ENCODE peak calls at places on chromosomes 7 and 10, in ten cellular contexts. F is heart right ventricle; Z is A549; W is HepG2; P is left ventricle myocardium inferior; B is effector memory CD4-positive, alpha-beta T cell; Q is psoas muscle; E is RWPE2; O is IMR-90; T is H9. R is an unnamed sample. For H3K9me3, the result is how much of the 10 kb centered on the place peaks cover.

GRCh38 chr7:2219136-2219535 is 13.6 kb downstream of the MAD1L1 start:
- DNase-seq in Q (peak), B (no peak), W (no peak), Z (no peak), F (no peak), T (no peak), E (peak), P (no peak), O (no peak), R (no peak)

GRCh38 chr7:150406565-150407421 is 27.7 kb downstream of the ZNF775 start:
- DNase-seq in O (peak), F (no peak), P (no peak), Z (no peak), T (no peak), B (no peak), Q (peak), E (no peak), W (peak), R (peak)

GRCh38 chr10:103416436-103417147 is 20.2 kb downstream of the PDCD11 start:
- DNase-seq in Z (peak), Q (no peak), O (peak), F (peak), T (no peak), P (peak), B (peak), E (no peak), W (peak), R (no peak)

GRCh38 chr10:132434405-132435005 is 37.5 kb downstream of the PWWP2B start:
- DNase-seq in O (no peak), E (no peak), B (no peak), Z (peak), Q (no peak), W (no peak), P (peak), F (peak), T (no peak), R (no peak)

GRCh38 chr7:2567663-2568238 is 9.0 kb downstream of the IQCE start:
- DNase-seq in E (no peak), W (peak), F (peak), O (peak), P (peak), Q (peak), T (peak), Z (no peak), B (no peak), R (no peak)

GRCh38 chr7:135859548-135859947 is 110.9 kb upstream of the FAM180A start:
- DNase-seq in B (no peak), F (no peak), Z (no peak), P (no peak), E (no peak), T (no peak), Q (no peak), O (peak), W (no peak), R (no peak)

GRCh38 chr10:71203716-71204115 is 8.7 kb upstream of the UNC5B start:
- DNase-seq in Z (no peak), T (no peak), P (no peak), B (no peak), O (no peak), E (no peak), W (no peak), Q (no peak), F (no peak), R (peak)

GRCh38 chr7:151699920-151700319 is 177.0 kb downstream of the PRKAG2 start:
- DNase-seq in P (no peak), Z (no peak), T (no peak), Q (no peak), E (no peak), B (no peak), O (peak), F (no peak), W (no peak), R (no peak)

GRCh38 chr7:5758753-5759330 is 22.6 kb downstream of the RNF216 start:
- DNase-seq in Z (no peak), B (no peak), O (no peak), F (no peak), T (no peak), Q (no peak), E (no peak), P (no peak), W (no peak), R (no peak)

GRCh38 chr10:95263864-95264226 is 27.0 kb downstream of the PDLIM1 start:
- DNase-seq in Z (no peak), T (no peak), P (no peak), W (no peak), F (no peak), Q (no peak), B (no peak), E (no peak), O (no peak), R (no peak)

GRCh38 chr7:116209561-116210070 is 723 bp upstream of the TES start:
- DNase-seq in O (peak), P (no peak), Q (no peak), E (no peak), T (no peak), F (no peak), W (no peak), Z (no peak), B (no peak), R (no peak)

GRCh38 chr10:13993169-13993568 is 337.6 kb downstream of the FRMD4A start:
- DNase-seq in F (no peak), O (peak), T (no peak), B (no peak), Q (no peak), Z (no peak), P (no peak), E (no peak), W (peak), R (no peak)

GRCh38 chr10:97228775-97229157 is 43.0 kb upstream of the SLIT1 start:
- DNase-seq in O (no peak), P (no peak), B (no peak), T (no peak), Z (no peak), F (no peak), E (no peak), Q (no peak), W (no peak), R (no peak)

GRCh38 chr7:113267885-113268284 is 149.5 kb upstream of the SMIM30 start:
- DNase-seq in Z (no peak), B (no peak), T (no peak), P (no peak), W (no peak), E (no peak), F (no peak), O (peak), Q (no peak), R (no peak)

GRCh38 chr10:63766766-63767505 is 245.7 kb downstream of the REEP3 start:
- DNase-seq in Q (no peak), P (no peak), F (no peak), O (peak), E (no peak), B (no peak), Z (no peak), W (peak), T (no peak), R (no peak)

GRCh38 chr10:59536151-59536550 is 173.5 kb downstream of the SLC16A9 start:
- DNase-seq in P (no peak), B (no peak), T (no peak), W (no peak), Q (no peak), E (no peak), F (peak), O (peak), Z (no peak), R (no peak)

GRCh38 chr10:28769147-28769604 is 91.9 kb downstream of the BAMBI start:
- DNase-seq in T (no peak), E (no peak), P (no peak), F (no peak), B (no peak), Q (no peak), W (peak), O (no peak), Z (no peak), R (no peak)

GRCh38 chr7:69762821-69763352 is 164.6 kb downstream of the AUTS2 start:
- DNase-seq in E (no peak), F (no peak), O (no peak), T (no peak), W (no peak), B (no peak), Q (no peak), Z (no peak), P (no peak), R (no peak)

GRCh38 chr7:30974605-30975256 is 11.0 kb downstream of the GHRHR start:
- DNase-seq in Z (peak), O (peak), B (no peak), P (peak), Q (no peak), E (no peak), F (peak), T (peak), W (peak), R (no peak)

GRCh38 chr10:44952779-44953231 is 6.8 kb upstream of the RASSF4 start:
- DNase-seq in E (no peak), B (no peak), T (peak), Z (no peak), W (peak), O (no peak), Q (no peak), P (no peak), F (peak), R (no peak)

GRCh38 chr7:83149466-83149865 is 13.2 kb downstream of the PCLO start:
- DNase-seq in W (no peak), Q (no peak), F (no peak), Z (no peak), O (peak), T (no peak), E (no peak), B (no peak), P (no peak), R (no peak)

GRCh38 chr10:102775201-102775972 is 31.6 kb downstream of the WBP1L start:
- DNase-seq in F (peak), O (peak), T (no peak), E (no peak), Z (no peak), P (peak), W (peak), Q (peak), B (no peak), R (no peak)

GRCh38 chr10:329361-330099 is 194.3 kb downstream of the ZMYND11 start:
- DNase-seq in E (peak), T (no peak), W (peak), Q (peak), P (peak), Z (peak), B (no peak), F (peak), O (peak), R (peak)

GRCh38 chr10:87635498-87636312 is 24.0 kb upstream of the PAPSS2 start:
- DNase-seq in F (no peak), Q (no peak), E (no peak), O (peak), T (no peak), B (no peak), P (no peak), Z (peak), W (peak), R (no peak)

GRCh38 chr7:142327555-142327954 is 69.7 kb upstream of the PRSS58 start:
- DNase-seq in E (no peak), W (no peak), O (no peak), T (no peak), Z (no peak), Q (no peak), B (no peak), P (no peak), F (no peak), R (no peak)

GRCh38 chr10:58512470-58513188 is at the start of gene BICC1:
- DNase-seq in O (peak), W (no peak), P (peak), T (peak), B (no peak), E (no peak), Z (peak), Q (peak), F (peak), R (no peak)

GRCh38 chr7:11297764-11298163 is 324.1 kb downstream of the PHF14 start:
- DNase-seq in Q (no peak), O (no peak), P (no peak), E (no peak), Z (no peak), W (no peak), B (no peak), F (no peak), T (no peak), R (no peak)

GRCh38 chr7:45893374-45893995 is 5.2 kb downstream of the IGFBP1 start:
- DNase-seq in E (no peak), P (no peak), Z (no peak), F (no peak), O (no peak), Q (no peak), B (no peak), W (no peak), T (no peak), R (no peak)

GRCh38 chr10:49138361-49138891 is 4.6 kb upstream of the FAM170B start:
- DNase-seq in T (no peak), Q (peak), F (peak), Z (no peak), B (no peak), E (no peak), W (no peak), P (peak), O (peak), R (no peak)

GRCh38 chr7:156993925-156994235 is 16.6 kb downstream of the MNX1 start:
- DNase-seq in E (no peak), P (no peak), O (no peak), Q (no peak), W (no peak), B (no peak), T (no peak), Z (no peak), F (no peak), R (peak)

GRCh38 chr7:142711196-142711595 is 38.1 kb upstream of the PRSS1 start:
- DNase-seq in O (no peak), T (no peak), W (no peak), Q (no peak), E (no peak), P (no peak), F (no peak), B (no peak), Z (no peak), R (no peak)

GRCh38 chr10:118800920-118801319 is 46.1 kb upstream of the CACUL1 start:
- DNase-seq in Z (peak), F (peak), W (peak), P (no peak), E (no peak), B (no peak), Q (no peak), O (no peak), T (no peak), R (no peak)

GRCh38 chr7:87874066-87874465 is 2.1 kb downstream of the SLC25A40 start:
- DNase-seq in E (no peak), T (no peak), W (no peak), Z (no peak), Q (no peak), F (no peak), O (no peak), B (no peak), P (no peak), R (no peak)

GRCh38 chr10:71512794-71513379 is 116.2 kb downstream of the CDH23 start:
- DNase-seq in P (no peak), Q (no peak), E (no peak), O (no peak), B (no peak), Z (no peak), T (no peak), W (peak), F (no peak), R (no peak)

GRCh38 chr10:47330804-47331203 is 8.6 kb downstream of the GDF2 start:
- DNase-seq in T (no peak), Q (peak), O (no peak), P (no peak), B (no peak), F (no peak), W (no peak), Z (no peak), E (peak), R (peak)

DNA sequence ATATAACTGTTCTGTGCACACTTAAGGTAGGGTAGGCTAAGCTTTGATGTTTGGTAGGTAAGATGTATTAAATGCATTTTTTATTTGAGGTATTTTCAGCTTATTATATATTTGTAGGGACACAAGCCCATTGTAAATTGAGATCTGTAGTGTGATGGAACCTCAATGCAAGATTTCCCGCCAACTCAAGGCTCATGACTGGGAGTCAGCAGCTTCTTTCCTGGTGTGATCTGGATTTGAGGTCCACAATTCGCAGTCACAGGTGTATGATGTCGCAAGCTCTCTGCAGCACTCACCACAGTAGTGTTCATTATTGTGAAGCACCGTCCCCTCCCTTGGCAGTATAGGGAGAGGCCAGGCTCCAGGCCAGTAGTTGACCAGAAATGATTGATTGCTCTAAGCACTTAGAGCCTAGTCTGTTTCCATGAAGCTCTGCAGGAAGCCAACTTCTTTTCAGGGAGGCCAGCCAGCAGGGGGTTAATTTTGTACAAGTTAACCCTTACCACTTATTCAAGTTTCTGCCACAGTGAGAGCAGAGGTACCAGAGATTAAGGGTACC is 54.9 kb downstream of the SEM1 start:
- DNase-seq in E (no peak), F (no peak), T (no peak), P (no peak), O (no peak), W (no peak), Z (no peak), Q (no peak), B (no peak), R (no peak)
- H3K9me3 ChIP-seq in E (under half), F (under half), T (under half), P (under half), O (under half), W (under half), Z (under half), Q (under half), B (under half), R (under half)

GRCh38 chr10:91150631-91151030 is 69.8 kb upstream of the PCGF5 start:
- DNase-seq in O (no peak), P (no peak), F (no peak), Z (no peak), T (no peak), E (no peak), W (no peak), Q (no peak), B (no peak), R (no peak)

GRCh38 chr10:91156196-91156595 is 64.3 kb upstream of the PCGF5 start:
- DNase-seq in E (no peak), T (no peak), Z (no peak), P (no peak), Q (no peak), B (no peak), F (no peak), W (no peak), O (no peak), R (no peak)

GRCh38 chr10:91149550-91149949 is 70.9 kb upstream of the PCGF5 start:
- DNase-seq in B (no peak), T (no peak), W (no peak), F (no peak), E (no peak), Z (no peak), P (no peak), Q (no peak), O (no peak), R (no peak)

GRCh38 chr10:91154842-91155241 is 65.6 kb upstream of the PCGF5 start:
- DNase-seq in O (no peak), Z (no peak), E (no peak), Q (no peak), P (no peak), W (no peak), T (no peak), F (no peak), B (no peak), R (no peak)

GRCh38 chr10:91153508-91153907 is 67.0 kb upstream of the PCGF5 start:
- DNase-seq in F (no peak), P (no peak), T (no peak), O (no peak), E (no peak), B (no peak), Z (no peak), W (no peak), Q (no peak), R (no peak)
- H3K9me3 ChIP-seq in F (under half), P (under half), T (under half), O (under half), E (under half), B (under half), Z (under half), W (under half), Q (under half), R (under half)

DNA sequence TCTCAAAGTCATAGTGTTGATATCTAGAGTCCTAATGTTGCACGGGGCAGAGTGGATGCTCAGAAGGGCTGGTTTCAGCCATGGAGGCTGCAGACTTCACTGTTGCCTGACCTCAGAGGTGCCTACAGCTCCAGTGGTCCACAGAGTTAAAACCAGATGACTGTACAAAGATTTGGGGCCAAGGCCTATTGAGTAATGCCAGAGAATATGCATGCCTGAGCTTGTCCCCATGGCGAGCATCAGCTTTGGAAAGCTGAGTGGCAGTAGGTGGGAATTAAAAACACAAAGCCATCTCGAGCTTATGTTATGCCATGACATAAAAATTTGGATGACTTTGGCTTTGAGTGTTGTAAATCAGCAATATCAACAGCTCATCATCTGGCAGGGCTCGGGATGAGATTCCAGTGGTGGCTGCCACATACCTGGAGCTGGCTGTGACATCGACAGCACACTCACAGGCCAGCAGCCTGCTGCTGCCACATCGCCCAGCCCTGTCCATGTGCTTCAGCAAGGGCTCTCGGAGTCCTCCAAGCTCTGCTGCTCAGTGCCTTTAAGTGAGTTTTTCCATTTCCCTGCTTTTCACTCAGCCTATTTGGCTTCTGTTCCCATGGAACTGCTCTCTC is 379.7 kb downstream of the TNS3 start:
- DNase-seq in P (no peak), B (no peak), F (no peak), Z (no peak), E (no peak), O (no peak), T (no peak), Q (no peak), W (no peak), R (no peak)
- H3K9me3 ChIP-seq in P (under half), B (under half), F (under half), Z (under half), E (under half), O (under half), T (under half), Q (under half), W (under half), R (under half)

GRCh38 chr10:11301571-11302111 is 284.0 kb downstream of the CELF2 start:
- DNase-seq in P (no peak), T (no peak), Q (no peak), Z (no peak), O (no peak), B (no peak), E (no peak), F (no peak), W (no peak), R (no peak)
- H3K9me3 ChIP-seq in P (under half), T (under half), Q (under half), Z (under half), O (under half), B (under half), E (under half), F (under half), W (under half), R (under half)

DNA sequence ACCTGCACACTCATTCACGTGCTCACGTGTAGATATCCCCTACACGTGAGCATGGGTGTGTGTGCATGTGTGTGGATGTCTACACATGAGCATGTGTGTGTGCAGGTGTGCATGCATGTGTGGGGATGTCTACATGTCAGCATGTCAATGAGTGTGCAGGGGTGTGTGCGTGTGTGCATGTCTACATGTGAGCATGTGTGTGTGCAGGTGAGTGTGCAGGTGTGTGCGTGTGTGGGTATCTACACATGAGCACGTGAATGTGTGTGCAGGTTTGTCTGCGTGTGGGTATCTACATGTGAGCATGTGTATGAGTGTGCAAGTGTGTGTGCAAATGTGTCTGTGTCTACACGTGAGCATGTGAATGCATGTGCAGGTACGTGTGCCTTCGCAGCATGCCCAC is 274.8 kb downstream of the PTPRN2 start:
- DNase-seq in W (no peak), T (peak), Z (no peak), B (no peak), Q (no peak), F (no peak), P (no peak), E (no peak), O (no peak), R (no peak)
- H3K9me3 ChIP-seq in W (under half), T (under half), Z (under half), B (under half), Q (under half), F (under half), P (under half), E (under half), O (half or more), R (under half)

DNA sequence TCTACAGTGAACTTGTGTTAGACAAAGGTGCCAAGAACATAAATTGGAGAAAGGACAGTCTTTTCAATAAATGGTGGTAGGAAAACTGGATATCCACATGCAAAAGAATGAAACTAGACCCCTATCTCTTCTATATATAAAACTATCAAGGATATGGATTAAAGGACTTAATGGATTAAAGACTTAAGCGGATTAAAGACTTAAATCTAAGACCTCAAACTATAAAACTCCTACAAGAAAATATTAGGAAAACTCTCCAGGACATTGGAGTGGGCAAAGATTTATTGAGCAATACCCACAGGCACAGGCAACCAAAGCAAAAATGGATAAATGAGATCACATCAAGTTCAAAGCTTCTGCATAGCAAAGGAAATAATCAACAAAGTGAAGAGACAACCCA is 242.9 kb upstream of the MEOX2 start:
- DNase-seq in Z (no peak), E (no peak), T (no peak), P (no peak), F (no peak), W (no peak), O (no peak), B (no peak), Q (no peak), R (no peak)
- H3K9me3 ChIP-seq in Z (under half), E (under half), T (under half), P (under half), F (under half), W (under half), O (under half), B (under half), Q (under half), R (under half)

R was measured in suprapubic skin.